ENCODE peak calls at places on chromosomes 6 and 20, in four cellular contexts. D is astrocyte, L is GM23248, X is endothelial cell of umbilical vein. O is an unnamed sample.

GRCh38 chr6:145977881-145978280 is 13.7 kb upstream of the SHPRH start:
- DNase-seq in L (no peak), X (no peak), D (no peak), O (no peak)

GRCh38 chr6:82067021-82067420 is 180.5 kb downstream of the IBTK start:
- DNase-seq in L (peak; percentile 7), X (peak; percentile 73), D (no peak), O (no peak)

GRCh38 chr6:170255426-170256125 is 35.3 kb downstream of the DLL1 start:
- DNase-seq in L (no peak), D (no peak), X (no peak), O (no peak)

GRCh38 chr20:61443541-61444126 is 191.6 kb downstream of the CDH4 start:
- DNase-seq in D (peak; percentile 49), L (no peak), X (no peak), O (no peak)

GRCh38 chr20:50720582-50720981 is 10.8 kb upstream of the PARD6B start:
- DNase-seq in X (no peak), L (no peak), D (no peak), O (no peak)

GRCh38 chr6:2945069-2945452 is 26.3 kb downstream of the SERPINB6 start:
- DNase-seq in D (no peak), L (no peak), X (no peak), O (no peak)

GRCh38 chr6:141848029-141848890 is 284.5 kb upstream of the GJE1 start:
- DNase-seq in D (peak; percentile 7), L (peak; percentile 13), X (no peak), O (no peak)

GRCh38 chr6:165049362-165049761 is 260.0 kb downstream of the C6orf118 start:
- DNase-seq in L (peak; percentile 70), X (no peak), D (peak; percentile 9), O (peak; percentile 78)

GRCh38 chr6:164756142-164756541 is 553.3 kb downstream of the C6orf118 start:
- DNase-seq in X (no peak), L (no peak), D (peak; percentile 78), O (peak; percentile 9)

GRCh38 chr6:42391441-42391840 is 60.3 kb downstream of the TRERF1 start:
- DNase-seq in D (no peak), L (no peak), X (no peak), O (no peak)

GRCh38 chr6:4693566-4693965 is 82.6 kb upstream of the CDYL start:
- DNase-seq in L (no peak), X (no peak), D (no peak), O (no peak)

GRCh38 chr6:117915846-117916245 is 8.8 kb downstream of the SLC35F1 start:
- DNase-seq in X (no peak), D (no peak), L (peak; percentile 3), O (no peak)

GRCh38 chr6:33251390-33252012 is 20.2 kb downstream of the VPS52 start:
- DNase-seq in L (peak; percentile 58), X (no peak), D (peak; percentile 20), O (no peak)

GRCh38 chr20:61026731-61027130 is 225.3 kb upstream of the CDH4 start:
- DNase-seq in D (no peak), X (no peak), L (no peak), O (no peak)

GRCh38 chr20:61950631-61951010 is 115.1 kb downstream of the TAF4 start:
- DNase-seq in X (no peak), D (no peak), L (no peak), O (no peak)

GRCh38 chr6:88381289-88381642 is 215.1 kb upstream of the CNR1 start:
- DNase-seq in X (no peak), D (no peak), L (no peak), O (no peak)

GRCh38 chr6:156598316-156598715 is 178.9 kb upstream of the ARID1B start:
- DNase-seq in X (no peak), D (no peak), L (no peak), O (no peak)

GRCh38 chr20:48897298-48898044 is 24.0 kb upstream of the ARFGEF2 start:
- DNase-seq in L (peak; percentile 86), X (peak; percentile 64), D (peak; percentile 94), O (no peak)

GRCh38 chr6:147170269-147170668 is 33.9 kb upstream of the STXBP5 start:
- DNase-seq in X (no peak), L (peak; percentile 94), D (peak; percentile 95), O (no peak)

GRCh38 chr6:151814614-151815013 is 7.1 kb downstream of the ESR1 start:
- DNase-seq in L (no peak), D (no peak), X (no peak), O (no peak)

GRCh38 chr20:63149531-63150207 is 66.3 kb downstream of the YTHDF1 start:
- DNase-seq in D (no peak), L (no peak), X (no peak), O (no peak)

GRCh38 chr6:83920017-83920416 is 60.5 kb downstream of the CYB5R4 start:
- DNase-seq in D (peak; percentile 57), X (no peak), L (peak; percentile 62), O (no peak)

GRCh38 chr20:63635431-63636141 is 8.7 kb upstream of the GMEB2 start:
- DNase-seq in X (no peak), L (no peak), D (no peak), O (no peak)

GRCh38 chr20:58096880-58097813 is 131.3 kb downstream of the ANKRD60 start:
- DNase-seq in X (no peak), L (no peak), D (no peak), O (no peak)

GRCh38 chr6:118787746-118788419 is 106.1 kb upstream of the ASF1A start:
- DNase-seq in X (peak; percentile 44), D (no peak), L (peak; percentile 45), O (no peak)

GRCh38 chr20:3716195-3716834 is 3.9 kb upstream of the SIGLEC1 start:
- DNase-seq in D (no peak), X (peak; percentile 60), L (peak; percentile 66), O (peak; percentile 76)

GRCh38 chr6:118387921-118388701 is 160.0 kb upstream of the PLN start:
- DNase-seq in L (peak; percentile 86), X (peak; percentile 97), D (peak; percentile 97), O (no peak)

GRCh38 chr6:81739230-81740195 is 13.0 kb downstream of the TENT5A start:
- DNase-seq in X (no peak), L (no peak), D (no peak), O (no peak)

GRCh38 chr6:36957773-36958271 is 3.3 kb downstream of the PI16 start:
- DNase-seq in X (no peak), L (no peak), D (no peak), O (no peak)

GRCh38 chr6:3015144-3015543 is 15.4 kb downstream of the NQO2 start:
- DNase-seq in X (no peak), L (no peak), D (no peak), O (no peak)

GRCh38 chr6:90293319-90293937 is 3.2 kb downstream of the BACH2 start:
- DNase-seq in D (peak; percentile 37), X (no peak), L (no peak), O (peak; percentile 49)
- H3K9ac ChIP-seq in D (no peak overlapping the region), X (no peak overlapping the region), L (no peak overlapping the region), O (no peak overlapping the region)

GRCh38 chr6:15364401-15365037 is 118.7 kb downstream of the JARID2 start:
- DNase-seq in X (no peak), D (no peak), L (no peak), O (no peak)

GRCh38 chr6:15363164-15363522 is 117.3 kb downstream of the JARID2 start:
- DNase-seq in X (no peak), D (no peak), L (no peak), O (no peak)

GRCh38 chr6:15365273-15365687 is 119.4 kb downstream of the JARID2 start:
- DNase-seq in X (peak; percentile 61), D (peak; percentile 83), L (peak; percentile 92), O (peak; percentile 65)

GRCh38 chr6:15362274-15363160 is 116.6 kb downstream of the JARID2 start:
- DNase-seq in L (no peak), D (no peak), X (no peak), O (no peak)

DNA sequence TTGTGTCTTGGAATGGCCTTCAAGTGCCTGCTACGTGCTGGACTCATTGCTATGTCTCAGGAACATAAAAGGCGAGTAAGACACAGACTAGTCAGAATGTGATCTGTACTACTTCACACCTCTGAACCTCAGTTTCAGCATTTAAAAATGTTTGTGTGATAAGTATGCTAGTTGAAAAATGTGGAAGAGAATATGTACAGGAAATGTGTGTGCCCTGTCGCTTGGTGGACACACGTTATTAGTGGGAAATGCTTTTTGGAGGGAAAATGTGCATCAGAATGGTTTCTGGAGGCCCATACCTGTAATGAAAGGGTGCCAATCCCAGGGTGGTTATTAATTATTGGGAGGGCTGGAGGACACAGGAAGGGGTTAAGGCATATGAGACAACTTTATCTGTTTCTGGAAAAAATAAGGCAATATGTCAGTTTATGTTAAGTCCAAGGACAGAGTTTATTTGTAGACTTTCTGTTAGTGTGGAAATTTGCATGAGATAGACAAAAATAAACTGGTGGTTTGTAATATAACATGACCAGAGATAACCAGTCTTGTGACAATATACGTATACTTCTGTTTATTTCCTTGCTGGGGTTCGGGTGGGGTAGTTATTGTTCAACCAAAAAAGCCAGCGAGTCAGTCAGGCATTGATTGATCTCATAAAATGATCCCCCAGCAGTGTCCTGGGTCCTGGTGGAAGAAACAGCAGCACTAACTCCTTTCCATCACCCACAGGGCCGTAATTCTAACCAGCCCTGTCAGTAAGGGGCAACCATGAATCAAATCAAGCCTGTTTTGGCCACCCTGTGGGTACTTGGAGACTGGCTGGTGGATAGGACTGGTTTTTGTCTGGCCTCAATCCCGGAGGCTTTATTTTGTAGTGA is 117.9 kb downstream of the JARID2 start:
- DNase-seq in X (no peak), L (no peak), D (no peak), O (no peak)
- H4K20me1 ChIP-seq in X (peaks cover 2% of the 10 kb centered on the region), L (no peaks in the 10 kb centered on the region), D (peaks cover 98% of the 10 kb centered on the region), O (peaks cover 92% of the 10 kb centered on the region)

GRCh38 chr6:1066449-1066848 is 245.4 kb upstream of the FOXQ1 start:
- DNase-seq in D (no peak), X (no peak), L (no peak), O (no peak)

GRCh38 chr6:1067346-1067745 is 244.6 kb upstream of the FOXQ1 start:
- DNase-seq in L (no peak), D (no peak), X (no peak), O (no peak)

GRCh38 chr6:1070085-1070521 is 241.8 kb upstream of the FOXQ1 start:
- DNase-seq in D (no peak), X (no peak), L (no peak), O (no peak)

GRCh38 chr6:1068068-1068467 is 243.8 kb upstream of the FOXQ1 start:
- DNase-seq in D (peak; percentile 14), X (no peak), L (no peak), O (no peak)

DNA sequence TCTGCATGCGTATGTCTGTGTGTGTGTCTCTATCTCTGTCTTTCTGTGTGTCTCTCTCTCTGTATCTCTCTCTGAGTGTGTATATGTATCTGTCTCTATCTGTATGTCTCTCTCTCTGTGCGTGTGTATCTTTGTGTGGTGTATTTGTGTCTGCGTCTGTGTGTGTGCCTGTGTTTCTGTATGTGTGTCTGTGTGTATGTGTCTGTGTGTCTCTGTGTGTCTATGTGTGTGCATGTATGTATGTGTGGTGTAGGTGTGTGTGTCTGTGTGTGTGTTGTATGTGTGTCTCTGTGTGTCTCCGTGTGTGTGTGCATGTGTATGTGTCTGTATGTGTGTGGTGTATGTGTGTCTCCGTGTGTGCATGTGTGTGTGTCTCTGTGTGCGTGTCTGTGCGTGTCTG is 243.0 kb upstream of the FOXQ1 start:
- DNase-seq in D (no peak), L (no peak), X (no peak), O (no peak)
- H3K9ac ChIP-seq in D (no peak overlapping the region), L (no peak overlapping the region), X (no peak overlapping the region), O (no peak overlapping the region)

DNA sequence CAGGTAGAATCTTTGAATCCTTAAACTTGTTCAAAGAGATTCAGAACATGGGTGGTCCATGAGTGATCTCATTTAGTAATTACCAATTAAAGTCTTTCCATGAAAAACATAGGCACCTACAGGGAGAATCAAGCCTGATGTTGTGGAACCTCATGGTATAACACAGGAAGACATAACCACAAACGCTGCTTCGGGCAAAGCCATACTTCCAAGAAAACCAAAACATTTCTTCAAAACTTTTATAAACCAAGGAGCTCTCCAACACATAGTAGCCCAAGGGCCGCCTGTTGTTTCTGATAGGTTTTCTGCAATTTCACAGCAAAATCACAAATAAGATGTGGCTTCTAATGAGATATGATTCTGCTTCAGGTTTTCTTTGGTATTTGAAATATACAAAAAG is 2.5 kb downstream of the CHD6 start:
- DNase-seq in L (no peak), D (no peak), X (no peak), O (no peak)
- H4K20me1 ChIP-seq in L (peaks cover 14% of the 10 kb centered on the region), D (peaks cover 66% of the 10 kb centered on the region), X (peaks cover 15% of the 10 kb centered on the region), O (peaks cover 69% of the 10 kb centered on the region)